ENCODE peak calls at places on chromosomes 5 and 9, in six cellular contexts. Z is NB4; L is psoas muscle; N is AG10803; K is brain microvascular endothelial cell; T is CD8-positive, alpha-beta T cell. O is an unnamed sample.

GRCh38 chr9:99011161-99011709 is 67.5 kb downstream of the COL15A1 start:
- DNase-seq in Z (peak; percentile 41), L (no peak), K (no peak), T (no peak), N (no peak), O (no peak)

GRCh38 chr5:1199649-1200494 is 1.5 kb upstream of the SLC6A19 start:
- DNase-seq in N (no peak), Z (peak; percentile 37), K (no peak), T (no peak), L (no peak), O (no peak)

GRCh38 chr9:99430301-99430700 is 208.2 kb downstream of the SEC61B start:
- DNase-seq in N (peak; percentile 59), T (no peak), Z (peak; percentile 44), L (no peak), K (peak; percentile 87), O (no peak)

GRCh38 chr9:110125763-110126351 is 82.1 kb downstream of the C9orf152 start:
- DNase-seq in Z (peak; percentile 28), N (no peak), K (no peak), T (no peak), L (no peak), O (no peak)

GRCh38 chr5:122313941-122314340 is 1.9 kb downstream of the SNCAIP start:
- DNase-seq in Z (no peak), K (no peak), L (no peak), T (no peak), N (no peak), O (no peak)

GRCh38 chr9:93902051-93902779 is 52.9 kb downstream of the BARX1 start:
- DNase-seq in N (no peak), K (no peak), Z (no peak), T (no peak), L (peak; percentile 39), O (no peak)

GRCh38 chr9:127210851-127211730 is 53.5 kb upstream of the GARNL3 start:
- DNase-seq in K (no peak), T (no peak), N (no peak), Z (no peak), L (no peak), O (no peak)

GRCh38 chr5:65769539-65769938 is 47.5 kb downstream of the NLN start:
- DNase-seq in T (no peak), Z (no peak), K (peak; percentile 59), N (peak; percentile 88), L (no peak), O (no peak)

GRCh38 chr9:133584559-133585476 is 24.4 kb downstream of the FAM163B start:
- DNase-seq in T (no peak), L (no peak), Z (peak; percentile 58), N (no peak), K (no peak), O (no peak)

GRCh38 chr5:174532453-174533126 is 191.8 kb upstream of the MSX2 start:
- DNase-seq in L (peak; percentile 83), Z (peak; percentile 96), N (peak; percentile 85), T (no peak), K (peak; percentile 97), O (no peak)

GRCh38 chr9:93829271-93830223 is 125.6 kb downstream of the BARX1 start:
- DNase-seq in N (no peak), Z (no peak), K (no peak), T (no peak), L (peak; percentile 32), O (no peak)

GRCh38 chr5:1757511-1757910 is 42.1 kb downstream of the MRPL36 start:
- DNase-seq in K (no peak), Z (no peak), N (no peak), L (peak; percentile 44), T (no peak), O (no peak)

GRCh38 chr9:94586814-94587213 is 6.8 kb downstream of the FBP2 start:
- DNase-seq in K (peak; percentile 35), N (no peak), L (no peak), Z (no peak), T (no peak), O (no peak)

GRCh38 chr9:85322592-85322991 is 419.2 kb downstream of the AGTPBP1 start:
- DNase-seq in N (no peak), T (no peak), Z (no peak), K (no peak), L (no peak), O (no peak)

GRCh38 chr9:68637020-68637419 is 68.0 kb upstream of the PIP5K1B start:
- DNase-seq in T (no peak), L (no peak), K (no peak), N (no peak), Z (no peak), O (no peak)

GRCh38 chr9:84331119-84331791 is 9.3 kb downstream of the SLC28A3 start:
- DNase-seq in T (no peak), K (no peak), L (no peak), Z (peak; percentile 66), N (peak; percentile 25), O (no peak)

GRCh38 chr9:13358128-13358527 is 78.6 kb upstream of the MPDZ start:
- DNase-seq in N (peak; percentile 88), L (no peak), Z (no peak), T (no peak), K (peak; percentile 80), O (no peak)

GRCh38 chr5:135157421-135158314 is 123.6 kb upstream of the PITX1 start:
- DNase-seq in L (no peak), K (no peak), Z (no peak), N (no peak), T (no peak), O (no peak)

GRCh38 chr5:74372051-74372450 is 268.5 kb downstream of the ENC1 start:
- DNase-seq in L (no peak), N (no peak), K (no peak), Z (no peak), T (no peak), O (no peak)

GRCh38 chr9:136644343-136644592 is 18.4 kb upstream of the EGFL7 start:
- DNase-seq in K (no peak), Z (no peak), T (no peak), N (peak; percentile 55), L (no peak), O (no peak)

GRCh38 chr5:128290152-128290858 is 206.7 kb downstream of the SLC12A2 start:
- DNase-seq in L (no peak), K (no peak), Z (no peak), N (no peak), T (no peak), O (no peak)

GRCh38 chr9:106883626-106884190 is 20.7 kb downstream of the ZNF462 start:
- DNase-seq in N (peak; percentile 59), L (no peak), T (no peak), Z (peak; percentile 16), K (peak; percentile 20), O (no peak)

GRCh38 chr9:6243746-6244145 is 28.1 kb downstream of the IL33 start:
- DNase-seq in N (no peak), K (no peak), L (no peak), T (no peak), Z (no peak), O (no peak)

GRCh38 chr5:173032730-173033129 is 23.4 kb upstream of the CREBRF start:
- DNase-seq in K (no peak), N (no peak), L (no peak), T (no peak), Z (no peak), O (no peak)

GRCh38 chr5:16812911-16813310 is 123.2 kb downstream of the MYO10 start:
- DNase-seq in K (peak; percentile 51), L (no peak), N (peak; percentile 24), Z (no peak), T (no peak), O (no peak)

GRCh38 chr5:147782053-147783028 is at the start of gene JAKMIP2:
- DNase-seq in L (peak; percentile 80), K (peak; percentile 2), Z (peak; percentile 47), T (peak; percentile 80), N (peak; percentile 4), O (peak; percentile 99)
- H3K4me3 ChIP-seq in L (no peak within 1 kb of the TSS), K (peak within 1 kb of the TSS; percentile 66), Z (no peak within 1 kb of the TSS), T (peak within 1 kb of the TSS; percentile 51), N (no peak within 1 kb of the TSS), O (peak within 1 kb of the TSS; percentile 82)

GRCh38 chr9:128788445-128788844 is 1.4 kb downstream of the TBC1D13 start:
- DNase-seq in N (no peak), Z (no peak), T (no peak), K (no peak), L (no peak), O (no peak)

GRCh38 chr9:128790536-128790935 is 3.5 kb downstream of the TBC1D13 start:
- DNase-seq in T (no peak), N (no peak), L (no peak), Z (no peak), K (no peak), O (no peak)

GRCh38 chr9:128785427-128785826 is 1.6 kb upstream of the TBC1D13 start:
- DNase-seq in T (no peak), Z (no peak), N (no peak), K (no peak), L (no peak), O (no peak)

GRCh38 chr9:128786681-128787582 is at the start of gene TBC1D13:
- DNase-seq in Z (peak; percentile 94), N (peak; percentile 84), L (peak; percentile 95), K (peak; percentile 60), T (peak; percentile 90), O (peak; percentile 96)

GRCh38 chr9:128787583-128788156 is 617 bp downstream of the TBC1D13 start:
- DNase-seq in T (no peak), Z (peak; percentile 25), L (no peak), K (no peak), N (no peak), O (peak; percentile 48)
- H3K4me3 ChIP-seq in T (peak overlapping the region; percentile 96), Z (peak overlapping the region; percentile 93), L (peak overlapping the region; percentile 98), K (peak overlapping the region; percentile 97), N (peak overlapping the region; percentile 99), O (peak overlapping the region; percentile 76)

DNA sequence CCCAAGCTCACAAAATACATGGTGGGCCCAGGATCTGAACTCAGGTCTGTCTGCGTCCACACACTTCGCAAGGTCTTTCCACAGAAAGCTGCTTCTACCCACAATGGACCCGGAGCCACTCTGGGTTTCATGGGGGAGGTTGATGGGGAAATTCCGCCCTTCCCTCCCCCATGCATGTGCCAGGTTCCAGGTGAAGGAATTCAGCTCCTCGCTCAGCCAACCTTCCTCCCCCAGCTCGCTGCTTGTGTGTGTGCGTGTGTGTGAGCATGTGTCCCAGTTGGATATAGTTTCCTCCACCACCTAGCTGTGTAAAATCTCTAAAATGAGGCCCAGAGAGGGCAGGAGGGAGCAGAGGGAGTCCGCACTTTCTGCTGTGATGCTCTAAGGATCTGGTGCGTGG is 1.0 kb downstream of the PTGS1 start:
- DNase-seq in K (no peak), N (no peak), L (no peak), T (no peak), Z (no peak), O (no peak)
- H3K4me3 ChIP-seq in K (peak overlapping the region; percentile 22), N (peak overlapping the region; percentile 70), L (no peak overlapping the region), T (no peak overlapping the region), Z (no peak overlapping the region), O (no peak overlapping the region)

GRCh38 chr9:14926941-14927624 is 16.9 kb upstream of the FREM1 start:
- DNase-seq in L (no peak), K (no peak), Z (no peak), T (no peak), N (no peak), O (no peak)

GRCh38 chr9:14923701-14924100 is 13.5 kb upstream of the FREM1 start:
- DNase-seq in K (no peak), L (no peak), Z (no peak), N (no peak), T (no peak), O (no peak)

DNA sequence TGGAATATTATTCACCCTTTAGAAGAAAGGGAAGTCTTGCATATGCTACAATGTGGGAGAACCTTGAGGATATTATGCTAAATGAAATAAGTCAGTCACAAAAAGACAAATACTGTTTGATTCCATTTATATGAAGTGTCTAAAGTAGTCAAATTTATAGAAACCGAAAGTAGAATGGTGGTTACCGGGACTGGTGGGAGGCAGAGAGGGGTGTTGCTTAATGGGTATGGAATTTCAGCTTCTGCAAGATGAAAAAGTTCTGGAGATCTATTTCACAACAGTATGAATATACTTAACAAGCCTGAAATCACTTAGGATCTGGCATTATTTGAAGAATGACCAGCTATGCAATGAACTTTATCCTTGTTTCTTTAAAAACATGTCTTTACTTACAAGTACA is 14.6 kb upstream of the FREM1 start:
- DNase-seq in L (no peak), T (no peak), N (peak; percentile 82), Z (peak; percentile 16), K (peak; percentile 25), O (no peak)
- H3K4me3 ChIP-seq in L (peak overlapping the region; percentile 28), T (no peak overlapping the region), N (peak overlapping the region; percentile 51), Z (no peak overlapping the region), K (no peak overlapping the region), O (no peak overlapping the region)